ENCODE peak calls at places on chromosome 15, in five cellular contexts. C is NCI-H1092 treated with DMSO at 0.1 percent for 48 hours; T is pulmonary artery endothelial cell; X is C1 segment of cervical spinal cord; J is stimulated activated CD4-positive, alpha-beta T cell treated with anti-CD3 and anti-CD28 coated beads, Interleukin-15, amount 100 ng/mL, for 48 hours. Z is an unnamed sample.

GRCh38 chr15:68298882-68299381 is 21.4 kb downstream of the FEM1B start:
- DNase-seq in C (no peak), T (no peak), X (no peak), J (no peak), Z (no peak)

GRCh38 chr15:31487811-31488436 is 161.3 kb downstream of the KLF13 start:
- DNase-seq in C (no peak), T (no peak), X (no peak), J (no peak), Z (peak)

GRCh38 chr15:67559158-67559557 is 16.7 kb downstream of the MAP2K5 start:
- DNase-seq in C (no peak), T (no peak), X (no peak), J (no peak), Z (no peak)

GRCh38 chr15:95911570-95912279 is 418.8 kb upstream of the NR2F2 start:
- DNase-seq in C (no peak), T (no peak), X (no peak), J (no peak), Z (no peak)

GRCh38 chr15:99408236-99409096 is 157.2 kb downstream of the LRRC28 start:
- DNase-seq in C (peak), T (no peak), X (no peak), J (no peak), Z (peak)

GRCh38 chr15:33357845-33358244 is 47.1 kb downstream of the RYR3 start:
- DNase-seq in C (no peak), T (no peak), X (no peak), J (no peak), Z (no peak)

GRCh38 chr15:77986891-77987764 is 90.4 kb downstream of the TBC1D2B start:
- DNase-seq in C (no peak), T (no peak), X (no peak), J (no peak), Z (no peak)

GRCh38 chr15:77028451-77029165 is 33.7 kb downstream of the PSTPIP1 start:
- DNase-seq in C (no peak), T (no peak), X (no peak), J (no peak), Z (peak)

GRCh38 chr15:39454189-39454986 is 126.5 kb upstream of the THBS1 start:
- DNase-seq in C (no peak), T (no peak), X (no peak), J (no peak), Z (no peak)

Z was measured in hepatic stellate cell.